ENCODE peak calls at places on chromosomes 7 and 10, in five cellular contexts. One of them, this sample, is unnamed.

GRCh38 chr10:101451589-101452190 is 97.7 kb downstream of the BTRC start:
- DNase-seq in T-helper 9 cell: no peak
- DNase-seq in Ammon's horn: peak
- DNase-seq in caudate nucleus: no peak
- DNase-seq in activated CD8-positive, alpha-beta memory T cell treated with anti-CD3 and anti-CD28 coated beads for 24 hours: no peak
- DNase-seq in this sample: no peak

GRCh38 chr10:18233775-18234174 is 93.6 kb downstream of the CACNB2 start:
- DNase-seq in Ammon's horn: no peak
- DNase-seq in activated CD8-positive, alpha-beta memory T cell treated with anti-CD3 and anti-CD28 coated beads for 24 hours: no peak
- DNase-seq in T-helper 9 cell: no peak
- DNase-seq in caudate nucleus: no peak
- DNase-seq in this sample: no peak

GRCh38 chr7:2487586-2488271 is 11.5 kb upstream of the GRIFIN start:
- DNase-seq in T-helper 9 cell: no peak
- DNase-seq in Ammon's horn: no peak
- DNase-seq in activated CD8-positive, alpha-beta memory T cell treated with anti-CD3 and anti-CD28 coated beads for 24 hours: no peak
- DNase-seq in caudate nucleus: no peak
- DNase-seq in this sample: no peak

GRCh38 chr7:156772725-156773124 is 120.3 kb downstream of the LMBR1 start:
- DNase-seq in caudate nucleus: no peak
- DNase-seq in Ammon's horn: no peak
- DNase-seq in T-helper 9 cell: no peak
- DNase-seq in activated CD8-positive, alpha-beta memory T cell treated with anti-CD3 and anti-CD28 coated beads for 24 hours: no peak
- DNase-seq in this sample: no peak

GRCh38 chr10:76411719-76412435 is 980.5 kb downstream of the LRMDA start:
- DNase-seq in T-helper 9 cell: no peak
- DNase-seq in caudate nucleus: no peak
- DNase-seq in Ammon's horn: no peak
- DNase-seq in activated CD8-positive, alpha-beta memory T cell treated with anti-CD3 and anti-CD28 coated beads for 24 hours: no peak
- DNase-seq in this sample: no peak

GRCh38 chr10:110679633-110680472 is 35.7 kb downstream of the RBM20 start:
- DNase-seq in activated CD8-positive, alpha-beta memory T cell treated with anti-CD3 and anti-CD28 coated beads for 24 hours: no peak
- DNase-seq in T-helper 9 cell: no peak
- DNase-seq in Ammon's horn: peak
- DNase-seq in caudate nucleus: no peak
- DNase-seq in this sample: no peak

GRCh38 chr10:31051703-31052102 is 20.0 kb upstream of the ZNF438 start:
- DNase-seq in caudate nucleus: no peak
- DNase-seq in activated CD8-positive, alpha-beta memory T cell treated with anti-CD3 and anti-CD28 coated beads for 24 hours: no peak
- DNase-seq in T-helper 9 cell: no peak
- DNase-seq in Ammon's horn: no peak
- DNase-seq in this sample: no peak

GRCh38 chr10:107971411-107971810 is 806.9 kb upstream of the SORCS1 start:
- DNase-seq in caudate nucleus: no peak
- DNase-seq in activated CD8-positive, alpha-beta memory T cell treated with anti-CD3 and anti-CD28 coated beads for 24 hours: no peak
- DNase-seq in T-helper 9 cell: no peak
- DNase-seq in Ammon's horn: no peak
- DNase-seq in this sample: no peak

GRCh38 chr7:125033506-125033905 is 103.9 kb upstream of the POT1 start:
- DNase-seq in caudate nucleus: no peak
- DNase-seq in Ammon's horn: peak
- DNase-seq in activated CD8-positive, alpha-beta memory T cell treated with anti-CD3 and anti-CD28 coated beads for 24 hours: no peak
- DNase-seq in T-helper 9 cell: no peak
- DNase-seq in this sample: no peak

GRCh38 chr7:100679927-100680588 is 6.5 kb downstream of the GNB2 start:
- DNase-seq in caudate nucleus: no peak
- DNase-seq in T-helper 9 cell: no peak
- DNase-seq in activated CD8-positive, alpha-beta memory T cell treated with anti-CD3 and anti-CD28 coated beads for 24 hours: no peak
- DNase-seq in Ammon's horn: no peak
- DNase-seq in this sample: no peak

GRCh38 chr7:5441840-5442513 is 18.3 kb upstream of the TNRC18 start:
- DNase-seq in T-helper 9 cell: no peak
- DNase-seq in Ammon's horn: no peak
- DNase-seq in activated CD8-positive, alpha-beta memory T cell treated with anti-CD3 and anti-CD28 coated beads for 24 hours: no peak
- DNase-seq in caudate nucleus: no peak
- DNase-seq in this sample: no peak

GRCh38 chr10:74992068-74992467 is 119.4 kb upstream of the SAMD8 start:
- DNase-seq in activated CD8-positive, alpha-beta memory T cell treated with anti-CD3 and anti-CD28 coated beads for 24 hours: no peak
- DNase-seq in T-helper 9 cell: no peak
- DNase-seq in caudate nucleus: no peak
- DNase-seq in Ammon's horn: no peak
- DNase-seq in this sample: no peak